ENCODE peak calls at places on chromosomes 5 and 9, in nine cellular contexts. E, S, K, M, N, Y, T, C and P are unnamed samples.

GRCh38 chr5:42991477-42992034 is 48.6 kb downstream of the ANXA2R start:
- DNase-seq in N (no peak), S (peak), T (no peak), Y (no peak), E (no peak), C (no peak), K (no peak), M (peak), P (no peak)

GRCh38 chr9:134369416-134370212 is 43.4 kb downstream of the RXRA start:
- DNase-seq in S (no peak), Y (no peak), M (no peak), T (no peak), N (no peak), K (no peak), C (no peak), E (no peak), P (no peak)

GRCh38 chr9:81687521-81688261 is 1.7 kb downstream of the TLE1 start:
- DNase-seq in Y (peak), E (peak), M (peak), N (peak), C (peak), S (peak), T (peak), K (peak), P (peak)

GRCh38 chr5:61673007-61673735 is 341.1 kb downstream of the ZSWIM6 start:
- DNase-seq in T (no peak), N (peak), Y (peak), C (peak), E (no peak), K (no peak), S (no peak), M (no peak), P (no peak)

GRCh38 chr9:107172979-107173347 is 110.1 kb upstream of the RAD23B start:
- DNase-seq in Y (no peak), M (no peak), K (no peak), S (no peak), T (no peak), E (no peak), N (no peak), C (no peak), P (no peak)

GRCh38 chr5:150780816-150781221 is 2.3 kb downstream of the SMIM3 start:
- DNase-seq in M (no peak), S (no peak), T (no peak), N (no peak), C (no peak), E (no peak), K (no peak), Y (no peak), P (no peak)

GRCh38 chr9:129898205-129898604 is 62.9 kb downstream of the USP20 start:
- DNase-seq in Y (no peak), E (no peak), M (no peak), K (no peak), T (peak), N (no peak), C (peak), S (no peak), P (no peak)

GRCh38 chr9:78971505-78971904 is 600.3 kb upstream of the TLE4 start:
- DNase-seq in S (no peak), N (no peak), K (no peak), Y (no peak), T (no peak), M (no peak), E (no peak), C (no peak), P (no peak)

GRCh38 chr9:125649315-125649714 is 57.7 kb downstream of the MAPKAP1 start:
- DNase-seq in E (no peak), C (peak), N (peak), K (no peak), Y (no peak), T (no peak), S (no peak), M (no peak), P (no peak)

GRCh38 chr9:95736891-95737522 is 138.5 kb upstream of the ERCC6L2 start:
- DNase-seq in C (no peak), S (no peak), Y (no peak), K (no peak), M (no peak), E (no peak), N (no peak), T (no peak), P (no peak)

GRCh38 chr9:105044458-105044857 is 116.5 kb upstream of the ABCA1 start:
- DNase-seq in N (no peak), E (peak), Y (no peak), T (no peak), S (no peak), K (no peak), C (no peak), M (no peak), P (no peak)

GRCh38 chr9:123225374-123225813 is 43.0 kb downstream of the STRBP start:
- DNase-seq in Y (no peak), E (peak), C (peak), K (no peak), M (no peak), S (no peak), N (peak), T (no peak), P (no peak)

GRCh38 chr9:98045234-98046160 is 11.0 kb upstream of the NANS start:
- DNase-seq in M (no peak), C (peak), E (no peak), Y (no peak), T (no peak), K (no peak), N (peak), S (no peak), P (no peak)

GRCh38 chr5:148830220-148830619 is 3.8 kb downstream of the ADRB2 start:
- DNase-seq in N (no peak), K (no peak), S (no peak), C (no peak), Y (no peak), M (no peak), T (no peak), E (no peak), P (no peak)

GRCh38 chr9:89529243-89530030 is 31.5 kb upstream of the SEMA4D start:
- DNase-seq in C (no peak), T (no peak), M (no peak), S (no peak), E (no peak), Y (no peak), K (no peak), N (no peak), P (no peak)

GRCh38 chr5:112529525-112529924 is 110.4 kb upstream of the EPB41L4A start:
- DNase-seq in S (no peak), K (no peak), Y (no peak), E (no peak), T (no peak), M (no peak), C (peak), N (no peak), P (no peak)

GRCh38 chr5:44360919-44361625 is 28.1 kb downstream of the FGF10 start:
- DNase-seq in E (no peak), C (no peak), K (no peak), Y (no peak), N (no peak), T (no peak), M (no peak), S (no peak), P (no peak)

GRCh38 chr9:100317706-100318105 is 35.0 kb downstream of the TEX10 start:
- DNase-seq in E (no peak), M (no peak), C (no peak), K (no peak), Y (no peak), S (no peak), N (no peak), T (no peak), P (no peak)

GRCh38 chr9:114405294-114406034 is 17.7 kb upstream of the AKNA start:
- DNase-seq in C (peak), S (peak), E (peak), T (peak), Y (peak), K (peak), M (peak), N (peak), P (peak)

GRCh38 chr5:143913008-143913752 is 101.2 kb downstream of the HMHB1 start:
- DNase-seq in N (no peak), E (no peak), S (no peak), K (no peak), Y (no peak), C (peak), M (no peak), T (no peak), P (no peak)

GRCh38 chr5:17222679-17223078 is 5.2 kb downstream of the BASP1 start:
- DNase-seq in C (no peak), S (no peak), Y (no peak), T (no peak), K (no peak), M (no peak), N (no peak), E (no peak), P (no peak)

GRCh38 chr5:58458851-58459275 is 1.0 kb downstream of the PLK2 start:
- DNase-seq in Y (no peak), M (no peak), N (no peak), S (no peak), K (no peak), T (no peak), C (peak), E (no peak), P (no peak)

DNA sequence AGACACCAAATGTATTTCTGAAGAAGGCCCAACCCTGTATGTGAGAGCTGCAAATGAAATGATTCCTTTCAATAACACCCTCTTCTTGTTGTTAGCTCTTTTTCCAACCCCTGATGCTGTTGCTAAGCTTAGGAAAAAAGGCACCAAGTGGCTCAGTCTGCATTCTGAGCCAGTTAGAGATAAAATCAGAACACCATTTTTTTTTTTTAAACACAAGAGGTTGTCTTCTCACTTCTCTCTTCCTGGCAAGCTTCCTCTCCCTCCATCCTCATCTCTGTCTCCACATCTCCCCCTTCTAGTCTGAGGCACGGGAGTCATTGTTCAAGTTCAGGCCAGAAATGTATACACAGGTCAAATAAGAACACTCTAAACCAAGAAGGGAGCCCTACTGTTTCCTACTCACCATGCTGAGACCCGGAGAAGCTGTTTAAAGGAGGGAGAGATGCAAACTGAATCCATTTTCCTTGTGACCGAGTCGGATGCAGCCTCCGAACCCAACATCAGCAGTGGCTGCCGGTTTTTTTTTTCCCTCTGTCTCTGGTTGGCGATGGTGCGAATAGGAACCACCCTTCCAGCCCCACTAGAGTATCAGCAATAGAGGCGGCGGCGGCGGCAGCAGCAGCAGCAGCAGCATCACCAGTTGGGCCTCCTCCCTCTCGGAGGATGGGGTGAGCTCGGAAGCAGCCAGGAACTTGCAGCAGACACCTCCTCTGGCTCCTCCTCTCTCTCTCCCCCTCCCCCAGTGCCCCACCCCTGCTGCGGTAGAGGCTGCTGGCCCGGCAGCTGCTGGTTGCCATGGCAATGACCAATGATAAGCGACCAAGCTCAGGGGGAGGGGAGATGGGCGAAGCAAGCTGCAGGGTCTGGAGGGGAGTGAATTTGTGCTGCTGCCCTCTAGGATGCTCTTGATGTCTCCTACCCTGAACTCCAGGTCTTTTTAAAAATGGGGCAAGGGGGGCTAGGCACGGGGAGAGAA is at the start of gene JAKMIP2:
- DNase-seq in K (peak), E (peak), M (peak), S (peak), C (peak), T (peak), Y (peak), N (peak), P (peak)
- H3K4me3 ChIP-seq in K (peak), E (peak), M (peak), S (no peak), C (no peak), T (peak), Y (peak), N (no peak), P (peak)

DNA sequence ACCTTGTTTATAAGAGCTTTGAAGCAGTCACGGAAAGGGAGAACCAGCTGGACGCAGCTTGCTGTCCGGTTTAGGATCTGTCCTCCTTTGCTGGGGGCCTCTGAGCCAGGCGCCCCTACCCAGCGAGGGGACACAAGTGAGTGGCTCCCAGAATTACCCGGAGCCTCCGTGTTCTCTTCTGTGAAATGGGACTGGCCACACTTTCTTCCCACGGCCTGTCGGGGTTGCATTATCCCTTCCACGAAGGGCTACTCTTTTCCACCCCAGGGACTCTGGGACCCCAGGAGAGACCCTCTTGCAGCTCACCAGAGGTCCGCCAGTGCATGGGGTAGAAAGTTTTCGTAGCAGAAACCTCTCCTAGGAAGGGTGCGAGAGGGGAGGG is 486 bp upstream of the GBGT1 start:
- DNase-seq in N (no peak), S (no peak), C (no peak), K (no peak), E (no peak), T (no peak), M (no peak), Y (no peak), P (no peak)
- H3K27ac ChIP-seq in N (no peak), S (peak), C (peak), K (no peak), E (peak), T (peak), M (peak), Y (peak), P (peak)

GRCh38 chr5:163444526-163444925 is 7.1 kb downstream of the CCNG1 start:
- DNase-seq in C (no peak), M (no peak), T (no peak), S (no peak), E (no peak), K (no peak), N (no peak), Y (no peak), P (no peak)

GRCh38 chr5:163445345-163445744 is 8.0 kb downstream of the CCNG1 start:
- DNase-seq in M (no peak), T (no peak), E (no peak), S (no peak), K (no peak), N (no peak), Y (no peak), C (no peak), P (no peak)

GRCh38 chr5:163447875-163448274 is 10.5 kb downstream of the CCNG1 start:
- DNase-seq in N (no peak), S (no peak), K (no peak), T (no peak), Y (no peak), E (no peak), C (no peak), M (no peak), P (no peak)

GRCh38 chr5:163448491-163448890 is 11.1 kb downstream of the CCNG1 start:
- DNase-seq in N (no peak), K (no peak), M (no peak), C (no peak), Y (no peak), E (no peak), S (no peak), T (no peak), P (no peak)

GRCh38 chr5:163447191-163447590 is 9.8 kb downstream of the CCNG1 start:
- DNase-seq in T (no peak), C (no peak), M (no peak), N (no peak), Y (no peak), K (no peak), E (no peak), S (no peak), P (no peak)
- TF ChIP-seq POLR2A in T (no peak), C (no peak), M (no peak), N (no peak), Y (no peak), K (no peak), E (no peak), S (no peak), P (no peak)

DNA sequence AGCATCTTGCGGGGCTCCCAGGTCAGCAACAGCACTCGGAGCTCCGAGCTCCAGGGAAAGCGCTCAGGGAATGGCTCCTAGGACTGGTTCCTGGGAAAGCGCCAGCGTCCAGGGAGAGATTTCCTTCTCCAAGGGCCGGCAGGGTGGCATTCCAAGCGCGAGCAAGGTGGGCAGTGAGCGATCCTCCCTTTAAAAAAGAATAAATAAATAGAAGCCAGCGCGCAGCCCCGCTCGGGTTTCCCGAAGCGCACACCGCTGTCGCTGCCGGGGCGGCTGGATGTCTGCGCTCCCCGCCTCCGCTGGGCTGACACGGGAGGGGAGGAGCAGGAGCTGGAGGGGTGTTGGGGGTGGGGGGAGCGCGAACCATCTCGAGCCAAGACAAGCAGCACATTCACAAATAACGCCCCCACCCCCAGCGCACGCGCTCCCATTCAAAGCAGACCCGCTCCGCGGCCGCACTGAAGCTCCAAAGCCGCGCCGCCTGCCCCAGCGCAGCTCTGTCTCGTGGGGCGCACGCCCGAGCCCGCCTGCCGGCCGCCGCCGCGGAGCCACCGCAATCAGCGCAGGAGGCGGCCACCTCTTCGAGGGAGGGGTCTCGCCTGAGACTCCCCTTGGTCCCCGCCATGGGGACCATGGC is 327.5 kb downstream of the SH3GL2 start:
- DNase-seq in K (peak), E (peak), M (no peak), S (no peak), N (no peak), T (peak), C (no peak), Y (peak), P (peak)
- H3K4me3 ChIP-seq in K (peak), E (peak), M (peak), S (no peak), N (no peak), T (peak), C (no peak), Y (peak), P (peak)

GRCh38 chr9:69433426-69433825 is 108.4 kb downstream of the ENTREP1 start:
- DNase-seq in N (no peak), S (no peak), Y (no peak), K (no peak), M (no peak), T (no peak), E (no peak), C (no peak), P (no peak)
- H3K27ac ChIP-seq in N (no peak), S (no peak), Y (no peak), K (no peak), M (no peak), T (no peak), E (no peak), C (no peak), P (no peak)

DNA sequence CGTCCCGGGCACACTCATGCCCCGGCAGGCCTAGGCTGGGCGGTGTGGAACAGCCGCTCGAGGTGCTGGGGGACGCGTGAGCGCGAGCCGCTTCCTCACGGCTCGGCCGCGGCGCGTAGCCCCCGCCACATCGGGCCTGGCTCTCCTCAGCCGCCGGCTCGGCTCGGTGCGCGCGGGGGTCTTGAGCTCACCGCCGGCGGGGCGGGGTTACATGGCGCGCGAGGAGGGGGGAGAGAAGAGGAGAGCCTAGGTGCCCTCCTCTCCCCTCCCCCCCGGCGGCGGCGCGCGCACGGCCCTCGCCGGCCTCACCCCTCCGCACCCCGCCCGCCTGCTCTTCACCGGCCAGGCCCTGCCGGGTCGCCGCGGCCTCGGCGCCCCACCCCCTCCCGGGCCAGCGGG is 7.7 kb downstream of the RANBP6 start:
- DNase-seq in M (peak), E (peak), C (peak), N (peak), Y (peak), S (peak), K (peak), T (peak), P (peak)
- TF ChIP-seq POLR2A in M (no peak), E (no peak), C (peak), N (peak), Y (no peak), S (no peak), K (no peak), T (no peak), P (peak)